ENCODE peak calls at places on chromosome 1, in four cellular contexts. M is T-helper 9 cell; O is activated CD8-positive, alpha-beta memory T cell treated with anti-CD3 and anti-CD28 coated beads for 1 hour; K is ELR. N is an unnamed sample.

GRCh38 chr1:228684609-228685008 is 50.7 kb upstream of the RHOU start:
- DNase-seq in M (no peak), K (no peak), O (no peak), N (no peak)

GRCh38 chr1:223631367-223631977 is 34.0 kb downstream of the CAPN8 start:
- DNase-seq in O (no peak), M (no peak), K (peak), N (peak)

GRCh38 chr1:230072866-230073265 is 5.8 kb downstream of the GALNT2 start:
- DNase-seq in K (peak), M (no peak), O (no peak), N (no peak)

GRCh38 chr1:5514519-5515183 is 477.6 kb downstream of the NPHP4 start:
- DNase-seq in M (peak), O (peak), K (peak), N (peak)

GRCh38 chr1:24484208-24484607 is 18.4 kb upstream of the RCAN3 start:
- DNase-seq in O (no peak), M (no peak), K (no peak), N (no peak)

GRCh38 chr1:16127676-16128337 is 28.1 kb downstream of the EPHA2 start:
- DNase-seq in K (no peak), M (no peak), O (no peak), N (no peak)

GRCh38 chr1:214957330-214958137 is 125.0 kb upstream of the KCNK2 start:
- DNase-seq in O (no peak), M (no peak), K (peak), N (peak)

GRCh38 chr1:227904541-227905335 is 43.0 kb downstream of the WNT9A start:
- DNase-seq in O (no peak), K (no peak), M (no peak), N (no peak)

GRCh38 chr1:235067396-235068154 is 61.1 kb downstream of the TOMM20 start:
- DNase-seq in O (no peak), K (peak), M (no peak), N (peak)

GRCh38 chr1:166682588-166682987 is 156.7 kb upstream of the POGK start:
- DNase-seq in M (no peak), O (no peak), K (no peak), N (no peak)